ENCODE peak calls at places on chromosomes 1 and 21, in ten cellular contexts. F is fibroblast of lung, B is K562, E is IMR-90, I is GM23248, L is neural progenitor cell, C is GM23338, U is OCI-LY7, P is PC-9, K is PC-3. D is an unnamed sample.
A peak's percentile ranks its signal among the peaks of the same experiment; 100 is the strongest.

GRCh38 chr1:164380893-164381292 is 178.1 kb upstream of the PBX1 start:
- DNase-seq in F (peak; percentile 51), B (no peak), E (no peak), I (peak; percentile 81), L (no peak), C (no peak), U (no peak), P (no peak), K (peak; percentile 57), D (no peak)

GRCh38 chr1:154767315-154768240 is 102.5 kb downstream of the KCNN3 start:
- DNase-seq in F (peak; percentile 10), B (no peak), E (peak; percentile 72), I (peak; percentile 65), L (no peak), C (no peak), U (no peak), P (no peak), K (no peak), D (no peak)

GRCh38 chr21:45225741-45226327 is 61.9 kb downstream of the POFUT2 start:
- DNase-seq in F (peak; percentile 11), B (no peak), E (no peak), I (no peak), L (no peak), C (no peak), U (no peak), P (no peak), K (no peak), D (no peak)

GRCh38 chr1:153946622-153947246 is at the start of gene DENND4B:
- DNase-seq in F (peak; percentile 73), B (peak; percentile 95), E (peak; percentile 65), I (peak; percentile 89), L (peak; percentile 92), C (peak; percentile 95), U (peak; percentile 90), P (peak; percentile 59), K (peak; percentile 86), D (peak; percentile 100)

GRCh38 chr1:193355179-193355578 is 168.8 kb upstream of the B3GALT2 start:
- DNase-seq in F (peak; percentile 42), B (no peak), E (peak; percentile 51), I (peak; percentile 23), L (no peak), C (no peak), U (no peak), P (no peak), K (peak; percentile 88), D (no peak)

GRCh38 chr1:67889940-67890567 is 56.8 kb upstream of the GNG12 start:
- DNase-seq in F (peak; percentile 86), B (peak; percentile 24), E (peak; percentile 93), I (peak; percentile 92), L (no peak), C (no peak), U (no peak), P (peak; percentile 76), K (peak; percentile 85), D (peak; percentile 58)

GRCh38 chr1:165444897-165445370 is at the start of gene RXRG:
- DNase-seq in F (peak; percentile 18), B (no peak), E (peak; percentile 0), I (peak; percentile 26), L (peak; percentile 87), C (peak; percentile 74), U (no peak), P (no peak), K (no peak), D (peak; percentile 9)

GRCh38 chr1:3518256-3518655 is 63.8 kb downstream of the ARHGEF16 start:
- DNase-seq in F (no peak), B (peak; percentile 58), E (no peak), I (no peak), L (no peak), C (peak; percentile 32), U (no peak), P (no peak), K (peak; percentile 46), D (no peak)

GRCh38 chr21:33069994-33070811 is at the start of gene OLIG1:
- DNase-seq in F (no peak), B (no peak), E (peak; percentile 10), I (peak; percentile 35), L (peak; percentile 83), C (peak; percentile 90), U (no peak), P (no peak), K (peak; percentile 56), D (peak; percentile 86)

GRCh38 chr1:181075727-181076350 is 12.7 kb upstream of the IER5 start:
- DNase-seq in F (no peak), B (no peak), E (no peak), I (no peak), L (peak; percentile 34), C (no peak), U (no peak), P (no peak), K (no peak), D (no peak)

GRCh38 chr1:246428542-246429308 is 78.4 kb downstream of the SMYD3 start:
- DNase-seq in F (peak; percentile 92), B (no peak), E (peak; percentile 93), I (peak; percentile 93), L (no peak), C (peak; percentile 17), U (no peak), P (no peak), K (peak; percentile 85), D (peak; percentile 94)

GRCh38 chr1:159429074-159429861 is 2.7 kb upstream of the OR10J4 start:
- DNase-seq in F (peak; percentile 0), B (no peak), E (peak; percentile 24), I (peak; percentile 87), L (no peak), C (no peak), U (no peak), P (no peak), K (peak; percentile 54), D (peak; percentile 78)

GRCh38 chr1:240320645-240321044 is 229.0 kb downstream of the FMN2 start:
- DNase-seq in F (no peak), B (no peak), E (peak; percentile 18), I (no peak), L (no peak), C (no peak), U (no peak), P (no peak), K (no peak), D (no peak)

GRCh38 chr1:89952021-89952995 is 42.6 kb upstream of the ZNF326 start:
- DNase-seq in F (peak; percentile 55), B (no peak), E (peak; percentile 90), I (peak; percentile 81), L (no peak), C (peak; percentile 51), U (no peak), P (peak; percentile 48), K (peak; percentile 22), D (no peak)

GRCh38 chr1:8718878-8719361 is 98.5 kb downstream of the RERE start:
- DNase-seq in F (no peak), B (no peak), E (no peak), I (peak; percentile 11), L (no peak), C (peak; percentile 70), U (no peak), P (no peak), K (no peak), D (no peak)

DNA sequence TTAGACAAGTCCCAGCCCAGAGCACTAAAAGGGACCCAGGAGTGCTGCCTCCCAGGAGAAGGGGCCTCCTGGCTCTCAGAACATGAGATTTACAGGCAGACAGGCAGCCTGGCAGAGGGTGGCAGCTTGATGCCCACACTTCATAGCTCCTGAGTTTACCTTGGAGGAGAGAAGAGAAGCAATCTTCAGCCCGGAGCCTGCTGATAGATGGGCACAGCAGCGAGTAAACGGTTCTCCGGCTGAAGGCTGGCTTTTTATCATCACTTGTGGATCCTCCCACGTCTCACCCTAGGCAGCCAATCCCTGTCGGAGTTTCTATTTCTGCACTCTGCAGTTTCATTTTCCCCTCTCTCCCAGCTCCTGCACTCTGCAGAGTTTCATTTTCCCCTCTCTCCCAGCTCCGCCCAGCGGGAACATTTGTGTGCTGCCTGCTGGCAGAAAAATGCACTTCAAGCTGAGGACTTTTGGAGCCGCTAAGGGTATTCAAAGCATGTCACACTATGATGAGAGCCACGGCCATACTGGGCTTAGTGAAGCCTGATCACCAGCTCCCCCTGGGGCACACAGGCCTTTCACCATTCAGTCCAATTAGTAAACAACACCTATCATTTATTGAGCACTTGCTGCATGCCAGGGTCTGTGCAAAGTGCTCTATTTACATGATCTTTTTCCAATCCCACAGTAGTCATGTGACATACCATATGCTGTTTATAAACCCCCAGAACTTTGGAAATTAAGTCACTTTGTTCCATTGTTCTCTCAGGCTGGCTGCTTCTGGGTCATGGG is at the start of gene IFI6:
- DNase-seq in F (peak; percentile 96), B (peak; percentile 79), E (peak; percentile 95), I (peak; percentile 98), L (peak; percentile 76), C (peak; percentile 89), U (peak; percentile 65), P (peak; percentile 77), K (peak; percentile 95), D (peak; percentile 99)
- H3K4me3 ChIP-seq in F (peak within 1 kb of the TSS; percentile 85), B (peak within 1 kb of the TSS; percentile 38), E (peak within 1 kb of the TSS; percentile 53), I (peak within 1 kb of the TSS; percentile 76), L (peak within 1 kb of the TSS; percentile 30), C (peak within 1 kb of the TSS; percentile 36), U (peak within 1 kb of the TSS; percentile 59), P (peak within 1 kb of the TSS; percentile 43), K (peak within 1 kb of the TSS; percentile 67), D (peak within 1 kb of the TSS; percentile 72)

GRCh38 chr1:28265577-28265976 is 6.3 kb downstream of the SESN2 start:
- DNase-seq in F (no peak), B (no peak), E (no peak), I (no peak), L (no peak), C (no peak), U (no peak), P (no peak), K (no peak), D (no peak)
- H4K20me1 ChIP-seq in F (peaks cover 13% of the 10 kb centered on the region), B (peaks cover 60% of the 10 kb centered on the region), E (peaks cover 100% of the 10 kb centered on the region), I (peaks cover 84% of the 10 kb centered on the region), L (peaks cover 72% of the 10 kb centered on the region), C (peaks cover 74% of the 10 kb centered on the region), U (peaks cover 11% of the 10 kb centered on the region), P (peaks cover 96% of the 10 kb centered on the region), K (peaks cover 12% of the 10 kb centered on the region), D (peaks cover 77% of the 10 kb centered on the region)

GRCh38 chr1:33047290-33047689 is 10.6 kb upstream of the AK2 start:
- DNase-seq in F (no peak), B (no peak), E (no peak), I (no peak), L (no peak), C (no peak), U (no peak), P (no peak), K (no peak), D (no peak)
- H3K4me1 ChIP-seq in F (peaks cover 2% of the 10 kb centered on the region), B (peaks cover 13% of the 10 kb centered on the region), E (peaks cover 4% of the 10 kb centered on the region), I (peaks cover 17% of the 10 kb centered on the region), L (no peaks in the 10 kb centered on the region), C (peaks cover 3% of the 10 kb centered on the region), U (no peaks in the 10 kb centered on the region), P (peaks cover 33% of the 10 kb centered on the region), K (peaks cover 27% of the 10 kb centered on the region), D (peaks cover 13% of the 10 kb centered on the region)

GRCh38 chr1:97138515-97139032 is 417.0 kb downstream of the PTBP2 start:
- DNase-seq in F (no peak), B (no peak), E (no peak), I (no peak), L (no peak), C (no peak), U (no peak), P (no peak), K (no peak), D (no peak)
- H3K4me3 ChIP-seq in F (no peak overlapping the region), B (no peak overlapping the region), E (no peak overlapping the region), I (no peak overlapping the region), L (no peak overlapping the region), C (no peak overlapping the region), U (no peak overlapping the region), P (no peak overlapping the region), K (peak overlapping the region; percentile 8), D (no peak overlapping the region)

DNA sequence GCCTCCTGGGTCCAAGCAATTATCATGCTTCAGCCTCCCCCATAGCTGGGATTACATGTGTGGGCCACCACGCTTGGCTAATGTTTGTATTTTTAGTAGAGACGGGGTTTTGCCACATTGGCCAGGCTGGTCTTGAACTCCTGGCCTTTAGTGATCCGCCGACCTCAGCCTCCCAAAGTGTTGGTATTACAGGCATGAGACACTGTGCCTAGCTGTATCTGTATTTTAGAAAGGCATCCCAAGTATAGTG is 69.3 kb downstream of the NKAIN1 start:
- DNase-seq in F (no peak), B (no peak), E (no peak), I (no peak), L (no peak), C (no peak), U (no peak), P (no peak), K (no peak), D (no peak)
- H4K20me1 ChIP-seq in F (no peaks in the 10 kb centered on the region), B (no peaks in the 10 kb centered on the region), E (no peaks in the 10 kb centered on the region), I (no peaks in the 10 kb centered on the region), L (no peaks in the 10 kb centered on the region), C (no peaks in the 10 kb centered on the region), U (no peaks in the 10 kb centered on the region), P (no peaks in the 10 kb centered on the region), K (no peaks in the 10 kb centered on the region), D (no peaks in the 10 kb centered on the region)

D was measured in osteoblast.